ENCODE peak calls at places on chromosomes 11 and 22, in six cellular contexts. Z, B, Y, Q, H and V are unnamed samples.

GRCh38 chr11:119479685-119480275 is 56.8 kb upstream of the THY1 start:
- DNase-seq in Z (peak; percentile 24), B (no peak), Y (no peak), Q (peak; percentile 55), H (peak; percentile 50), V (peak; percentile 67)

GRCh38 chr22:37157516-37158289 is 8.0 kb upstream of the IL2RB start:
- DNase-seq in Z (no peak), B (no peak), Y (no peak), Q (peak; percentile 25), H (peak; percentile 63), V (peak; percentile 16)

GRCh38 chr22:28333106-28333505 is 346.5 kb downstream of the TTC28 start:
- DNase-seq in Z (no peak), B (no peak), Y (no peak), Q (no peak), H (no peak), V (no peak)

GRCh38 chr11:122556605-122557004 is 98.9 kb upstream of the UBASH3B start:
- DNase-seq in Z (no peak), B (no peak), Y (peak; percentile 20), Q (peak; percentile 18), H (no peak), V (peak; percentile 43)

GRCh38 chr11:110000045-110000502 is 93.1 kb upstream of the ZC3H12C start:
- DNase-seq in Z (no peak), B (no peak), Y (no peak), Q (peak; percentile 96), H (peak; percentile 98), V (peak; percentile 14)

GRCh38 chr11:76131142-76131541 is 75.2 kb downstream of the WNT11 start:
- DNase-seq in Z (no peak), B (no peak), Y (no peak), Q (no peak), H (no peak), V (no peak)

GRCh38 chr22:42436402-42436801 is 4.2 kb upstream of the NFAM1 start:
- DNase-seq in Z (no peak), B (no peak), Y (no peak), Q (no peak), H (no peak), V (no peak)

GRCh38 chr11:120574881-120575280 is 63.3 kb downstream of the GRIK4 start:
- DNase-seq in Z (no peak), B (no peak), Y (no peak), Q (no peak), H (peak; percentile 47), V (no peak)

GRCh38 chr11:64025205-64025604 is 10.5 kb upstream of the FLRT1 start:
- DNase-seq in Z (no peak), B (no peak), Y (no peak), Q (no peak), H (no peak), V (no peak)

GRCh38 chr22:45067731-45068130 is 57.9 kb upstream of the PHF21B start:
- DNase-seq in Z (no peak), B (no peak), Y (no peak), Q (no peak), H (no peak), V (no peak)

GRCh38 chr22:32771761-32772160 is 29.7 kb upstream of the TIMP3 start:
- DNase-seq in Z (no peak), B (no peak), Y (no peak), Q (no peak), H (no peak), V (no peak)

GRCh38 chr22:24822471-24822870 is 16.5 kb downstream of the SGSM1 start:
- DNase-seq in Z (no peak), B (no peak), Y (no peak), Q (no peak), H (no peak), V (no peak)

GRCh38 chr22:36455571-36456458 is 25.6 kb downstream of the TXN2 start:
- DNase-seq in Z (no peak), B (no peak), Y (no peak), Q (no peak), H (no peak), V (no peak)

GRCh38 chr11:85826096-85826855 is 15.3 kb upstream of the SYTL2 start:
- DNase-seq in Z (peak; percentile 17), B (peak; percentile 32), Y (peak; percentile 19), Q (peak; percentile 56), H (peak; percentile 38), V (peak; percentile 17)

GRCh38 chr11:9002920-9003572 is 755 bp downstream of the NRIP3 start:
- DNase-seq in Z (no peak), B (no peak), Y (no peak), Q (no peak), H (no peak), V (no peak)

GRCh38 chr11:20397281-20397680 is 9.8 kb downstream of the PRMT3 start:
- DNase-seq in Z (peak; percentile 30), B (no peak), Y (no peak), Q (peak; percentile 69), H (peak; percentile 48), V (peak; percentile 73)

GRCh38 chr11:19072464-19072863 is 11.9 kb upstream of the MRGPRX2 start:
- DNase-seq in Z (no peak), B (no peak), Y (no peak), Q (no peak), H (no peak), V (no peak)

GRCh38 chr11:20367313-20367948 is 3.9 kb downstream of the HTATIP2 start:
- DNase-seq in Z (no peak), B (peak; percentile 65), Y (peak; percentile 23), Q (peak; percentile 78), H (peak; percentile 85), V (peak; percentile 84)

DNA sequence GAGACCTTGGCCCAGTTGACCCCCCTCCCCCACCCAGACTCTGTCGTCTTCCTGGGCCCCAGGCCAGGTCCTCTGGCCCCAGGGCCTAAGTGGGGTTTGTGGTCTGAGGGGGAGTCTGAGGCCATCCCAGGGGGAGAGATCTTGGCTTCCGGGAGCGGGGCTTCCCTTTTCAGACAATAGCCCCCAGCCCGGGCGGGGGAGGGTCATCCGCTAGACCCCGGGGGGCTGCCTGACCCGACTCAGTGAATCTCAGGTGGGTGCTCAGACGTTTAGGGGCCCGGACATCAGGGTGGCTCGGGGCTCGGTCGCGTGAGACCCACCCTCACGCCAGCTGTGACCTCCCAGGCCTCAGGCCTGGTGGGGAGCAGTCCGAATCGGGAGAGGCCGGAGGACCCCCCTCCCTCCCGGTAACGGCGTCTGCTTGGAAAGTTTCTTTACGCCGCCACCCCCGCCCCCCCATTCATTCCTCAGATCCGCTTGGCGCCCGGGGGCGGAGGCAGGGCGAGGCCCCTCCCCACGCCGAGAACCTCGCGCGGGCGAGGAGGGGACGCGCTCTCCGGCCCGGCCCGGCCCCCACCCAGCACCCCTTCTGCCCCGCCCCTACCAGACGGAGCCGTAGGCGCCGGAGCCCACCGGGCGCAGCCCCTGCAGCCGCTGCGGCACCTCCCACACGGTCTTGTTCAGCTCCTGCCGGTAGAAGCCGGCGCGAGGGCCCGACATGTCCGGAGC is 443 bp downstream of the MAPK11 start:
- DNase-seq in Z (no peak), B (no peak), Y (no peak), Q (peak; percentile 38), H (peak; percentile 67), V (peak; percentile 36)
- H3K4me3 ChIP-seq in Z (peak overlapping the region; percentile 37), B (peak overlapping the region; percentile 45), Y (peak overlapping the region; percentile 65), Q (peak overlapping the region; percentile 50), H (peak overlapping the region; percentile 48), V (peak overlapping the region; percentile 14)

GRCh38 chr11:74312321-74312720 is 881 bp upstream of the P4HA3 start:
- DNase-seq in Z (peak; percentile 39), B (no peak), Y (no peak), Q (peak; percentile 29), H (no peak), V (no peak)

GRCh38 chr11:74307409-74307808 is 4.0 kb downstream of the P4HA3 start:
- DNase-seq in Z (no peak), B (no peak), Y (no peak), Q (no peak), H (peak; percentile 82), V (peak; percentile 84)

GRCh38 chr11:74311352-74311926 is at the start of gene P4HA3:
- DNase-seq in Z (peak; percentile 57), B (peak; percentile 48), Y (peak; percentile 73), Q (peak; percentile 29), H (peak; percentile 51), V (peak; percentile 71)

GRCh38 chr11:74310857-74311256 is 583 bp downstream of the P4HA3 start:
- DNase-seq in Z (no peak), B (no peak), Y (no peak), Q (no peak), H (no peak), V (no peak)

GRCh38 chr11:74306440-74307175 is 4.8 kb downstream of the P4HA3 start:
- DNase-seq in Z (peak; percentile 36), B (no peak), Y (no peak), Q (no peak), H (peak; percentile 37), V (no peak)
- H3K4me3 ChIP-seq in Z (no peak overlapping the region), B (no peak overlapping the region), Y (no peak overlapping the region), Q (no peak overlapping the region), H (no peak overlapping the region), V (no peak overlapping the region)

GRCh38 chr22:22196018-22196533 is 48.5 kb upstream of the VPREB1 start:
- DNase-seq in Z (no peak), B (no peak), Y (no peak), Q (no peak), H (no peak), V (no peak)

GRCh38 chr22:22197993-22198402 is 46.6 kb upstream of the VPREB1 start:
- DNase-seq in Z (no peak), B (no peak), Y (no peak), Q (no peak), H (no peak), V (no peak)

GRCh38 chr22:22198751-22199150 is 45.8 kb upstream of the VPREB1 start:
- DNase-seq in Z (no peak), B (no peak), Y (no peak), Q (no peak), H (no peak), V (no peak)

GRCh38 chr22:22195265-22196017 is 49.1 kb upstream of the VPREB1 start:
- DNase-seq in Z (peak; percentile 80), B (peak; percentile 31), Y (peak; percentile 41), Q (peak; percentile 31), H (peak; percentile 26), V (peak; percentile 74)

GRCh38 chr22:22196833-22197477 is 47.6 kb upstream of the VPREB1 start:
- DNase-seq in Z (no peak), B (no peak), Y (no peak), Q (no peak), H (no peak), V (no peak)
- H3K4me3 ChIP-seq in Z (no peak overlapping the region), B (no peak overlapping the region), Y (no peak overlapping the region), Q (no peak overlapping the region), H (no peak overlapping the region), V (no peak overlapping the region)

DNA sequence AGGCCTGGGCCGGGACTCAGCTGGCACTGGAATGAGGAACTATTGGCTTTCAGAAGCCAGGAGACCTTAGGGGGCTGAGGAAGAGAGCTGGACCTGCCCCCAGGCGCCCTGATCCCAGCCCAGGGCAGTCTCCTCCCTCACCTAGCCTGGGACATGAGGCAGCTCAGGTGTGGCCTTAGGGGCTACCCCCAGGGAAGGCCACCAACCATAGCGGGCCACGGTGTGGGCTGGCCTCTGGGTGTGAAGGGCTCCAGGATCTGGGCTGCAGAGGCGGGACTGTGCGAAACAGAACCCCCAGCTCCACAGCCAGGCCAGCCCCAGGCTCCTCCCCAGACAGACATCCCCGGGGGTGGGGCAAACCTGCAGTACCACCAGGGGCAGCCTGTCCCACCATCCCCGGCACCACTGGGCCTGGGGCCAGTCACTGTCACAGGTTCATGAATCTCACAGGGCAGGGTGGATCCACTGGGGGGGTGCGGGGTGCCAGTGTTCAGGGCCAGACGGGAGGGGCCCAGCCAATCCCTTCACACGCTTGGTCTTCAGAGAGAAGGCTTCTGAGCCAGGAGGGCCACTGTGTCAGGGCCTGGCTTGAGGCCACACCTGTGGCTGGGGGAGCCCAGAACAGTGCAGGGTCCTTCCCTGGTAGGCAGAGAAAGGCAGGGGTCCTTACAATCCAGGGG is 3.5 kb downstream of the PLXNB2 start:
- DNase-seq in Z (peak; percentile 59), B (no peak), Y (peak; percentile 59), Q (no peak), H (no peak), V (peak; percentile 49)
- H3K4me3 ChIP-seq in Z (peak overlapping the region; percentile 17), B (no peak overlapping the region), Y (peak overlapping the region; percentile 48), Q (peak overlapping the region; percentile 39), H (peak overlapping the region; percentile 40), V (no peak overlapping the region)